ENCODE peak calls at places on chromosome 7, in ten cellular contexts. C is A549, D is lung, Y is Right ventricle myocardium superior, B is tibial artery, F is ELR, W is GM19239, K is NCI-H1930, A is amygdala, M is HuH-7.5. L is an unnamed sample.

GRCh38 chr7:113083834-113084498 is 2.7 kb downstream of the GPR85 start:
- DNase-seq in C (no peak), D (no peak), Y (no peak), B (no peak), F (no peak), W (no peak), K (no peak), A (no peak), M (no peak), L (no peak)

GRCh38 chr7:20438665-20439376 is 108.1 kb downstream of the ITGB8 start:
- DNase-seq in C (no peak), D (no peak), Y (no peak), B (no peak), F (no peak), W (no peak), K (no peak), A (no peak), M (no peak), L (no peak)

GRCh38 chr7:64999165-65000004 is 7.1 kb downstream of the ERV3-1 start:
- DNase-seq in C (no peak), D (peak), Y (no peak), B (no peak), F (no peak), W (no peak), K (no peak), A (no peak), M (no peak), L (no peak)

GRCh38 chr7:55469721-55470120 is 102.6 kb downstream of the VOPP1 start:
- DNase-seq in C (no peak), D (no peak), Y (no peak), B (no peak), F (no peak), W (no peak), K (no peak), A (no peak), M (no peak), L (no peak)

GRCh38 chr7:12862146-12862545 is 174.7 kb downstream of the ARL4A start:
- DNase-seq in C (no peak), D (no peak), Y (no peak), B (no peak), F (no peak), W (no peak), K (no peak), A (no peak), M (no peak), L (no peak)

GRCh38 chr7:105600720-105601550 is 19.6 kb upstream of the EFCAB10 start:
- DNase-seq in C (no peak), D (peak), Y (no peak), B (no peak), F (no peak), W (no peak), K (no peak), A (no peak), M (no peak), L (no peak)

GRCh38 chr7:132518102-132518838 is 58.0 kb downstream of the PLXNA4 start:
- DNase-seq in C (peak), D (no peak), Y (no peak), B (no peak), F (peak), W (peak), K (no peak), A (no peak), M (peak), L (no peak)

GRCh38 chr7:66043681-66044497 is 31.7 kb upstream of the ASL start:
- DNase-seq in C (no peak), D (peak), Y (peak), B (no peak), F (peak), W (peak), K (peak), A (peak), M (peak), L (peak)

GRCh38 chr7:7771452-7771851 is 53.0 kb upstream of the RPA3 start:
- DNase-seq in C (no peak), D (no peak), Y (no peak), B (no peak), F (no peak), W (no peak), K (no peak), A (no peak), M (no peak), L (no peak)

GRCh38 chr7:90903856-90904255 is 307.7 kb downstream of the CDK14 start:
- DNase-seq in C (no peak), D (no peak), Y (no peak), B (no peak), F (no peak), W (no peak), K (no peak), A (no peak), M (no peak), L (no peak)

GRCh38 chr7:98619450-98620321 is 2.6 kb downstream of the NPTX2 start:
- DNase-seq in C (no peak), D (peak), Y (peak), B (no peak), F (no peak), W (no peak), K (no peak), A (peak), M (peak), L (no peak)

GRCh38 chr7:55567495-55568070 is 4.7 kb downstream of the VOPP1 start:
- DNase-seq in C (no peak), D (no peak), Y (no peak), B (no peak), F (no peak), W (no peak), K (no peak), A (no peak), M (no peak), L (no peak)

GRCh38 chr7:151862606-151863381 is 14.1 kb downstream of the PRKAG2 start:
- DNase-seq in C (no peak), D (no peak), Y (peak), B (no peak), F (no peak), W (no peak), K (no peak), A (no peak), M (no peak), L (no peak)

GRCh38 chr7:157278791-157279678 is 57.8 kb upstream of the DNAJB6 start:
- DNase-seq in C (no peak), D (peak), Y (peak), B (no peak), F (no peak), W (peak), K (no peak), A (peak), M (peak), L (peak)

GRCh38 chr7:102295346-102296178 is 8.9 kb downstream of the SH2B2 start:
- DNase-seq in C (no peak), D (no peak), Y (no peak), B (no peak), F (no peak), W (no peak), K (no peak), A (no peak), M (no peak), L (no peak)

GRCh38 chr7:130363156-130363847 is 17.0 kb upstream of the CPA1 start:
- DNase-seq in C (peak), D (no peak), Y (no peak), B (peak), F (peak), W (no peak), K (no peak), A (no peak), M (no peak), L (no peak)

GRCh38 chr7:151091431-151091830 is 5.2 kb downstream of the AGAP3 start:
- DNase-seq in C (peak), D (no peak), Y (no peak), B (no peak), F (peak), W (no peak), K (no peak), A (no peak), M (no peak), L (no peak)

GRCh38 chr7:1263391-1263951 is 30.8 kb downstream of the UNCX start:
- DNase-seq in C (no peak), D (no peak), Y (peak), B (no peak), F (no peak), W (no peak), K (no peak), A (no peak), M (no peak), L (no peak)

GRCh38 chr7:55060690-55061414 is 42.0 kb downstream of the EGFR start:
- DNase-seq in C (no peak), D (peak), Y (no peak), B (no peak), F (no peak), W (no peak), K (no peak), A (no peak), M (no peak), L (no peak)

GRCh38 chr7:141788296-141788695 is 1.7 kb upstream of the TAS2R5 start:
- DNase-seq in C (no peak), D (no peak), Y (no peak), B (no peak), F (no peak), W (no peak), K (no peak), A (no peak), M (no peak), L (no peak)

GRCh38 chr7:51786284-51786683 is 469.7 kb upstream of the COBL start:
- DNase-seq in C (no peak), D (no peak), Y (no peak), B (no peak), F (no peak), W (no peak), K (no peak), A (no peak), M (no peak), L (no peak)